ENCODE peak calls at places on chromosomes 4 and X, in nine cellular contexts. D is fibroblast of the aortic adventitia; J is Peyer's patch; Y is GM12864; C is upper lobe of right lung; G is WERI-Rb-1; Z is CD4-positive, alpha-beta T cell; F is pancreas; T is AG09309. N is an unnamed sample.

GRCh38 chrX:115259238-115259875 is 25.5 kb upstream of the LRCH2 start:
- DNase-seq in J (no peak), Z (no peak), C (no peak), D (peak), G (peak), F (no peak), T (peak), Y (no peak), N (no peak)

GRCh38 chr4:150173854-150174398 is 95.7 kb downstream of the DCLK2 start:
- DNase-seq in T (no peak), J (no peak), Y (no peak), G (no peak), D (no peak), Z (no peak), F (no peak), C (no peak), N (no peak)

GRCh38 chr4:184845367-184846011 is 19.7 kb upstream of the ACSL1 start:
- DNase-seq in G (no peak), Z (no peak), D (peak), C (no peak), J (no peak), Y (no peak), F (no peak), T (peak), N (no peak)

GRCh38 chr4:124640037-124640730 is 72.3 kb downstream of the ANKRD50 start:
- DNase-seq in C (no peak), F (peak), T (peak), Z (no peak), D (peak), J (no peak), G (no peak), Y (no peak), N (no peak)

GRCh38 chr4:111806331-111806730 is 338.9 kb upstream of the FAM241A start:
- DNase-seq in D (no peak), Y (no peak), F (no peak), C (no peak), J (peak), T (no peak), Z (no peak), G (peak), N (no peak)

GRCh38 chrX:6778547-6779231 is 243.8 kb upstream of the VCX3A start:
- DNase-seq in J (no peak), T (no peak), D (no peak), C (no peak), F (peak), G (no peak), Z (no peak), Y (no peak), N (no peak)

GRCh38 chrX:71536285-71536684 is 3.4 kb downstream of the OGT start:
- DNase-seq in C (no peak), F (no peak), T (no peak), J (no peak), Y (no peak), D (no peak), G (no peak), Z (no peak), N (no peak)

GRCh38 chrX:23756165-23756564 is 13.1 kb upstream of the ACOT9 start:
- DNase-seq in G (peak), J (peak), Z (peak), F (peak), T (no peak), D (peak), C (no peak), Y (peak), N (peak)

GRCh38 chr4:1414831-1415680 is 8.8 kb upstream of the NKX1-1 start:
- DNase-seq in F (no peak), T (no peak), Z (no peak), J (peak), G (peak), D (no peak), Y (no peak), C (peak), N (peak)

GRCh38 chrX:132412208-132412607 is 76.6 kb downstream of the MBNL3 start:
- DNase-seq in D (no peak), Z (no peak), T (no peak), J (no peak), C (no peak), G (no peak), F (no peak), Y (no peak), N (no peak)

GRCh38 chr4:176814770-176815169 is 22.0 kb upstream of the VEGFC start:
- DNase-seq in F (no peak), G (no peak), Z (no peak), C (no peak), Y (no peak), T (peak), D (peak), J (no peak), N (no peak)

GRCh38 chr4:78171482-78171881 is 114.4 kb downstream of the FRAS1 start:
- DNase-seq in D (no peak), Z (no peak), G (peak), J (no peak), C (no peak), Y (no peak), T (no peak), F (no peak), N (no peak)

GRCh38 chrX:72716766-72717165 is 2.7 kb upstream of the PHKA1 start:
- DNase-seq in Z (no peak), J (no peak), C (no peak), D (peak), Y (no peak), G (no peak), T (no peak), F (peak), N (no peak)

GRCh38 chrX:51608071-51608470 is 10.6 kb downstream of the CENPVL3 start:
- DNase-seq in T (peak), Z (no peak), Y (no peak), F (no peak), C (no peak), J (no peak), G (no peak), D (peak), N (no peak)

GRCh38 chr4:83858121-83858520 is 322.2 kb downstream of the GPAT3 start:
- DNase-seq in Y (no peak), G (no peak), D (no peak), T (no peak), C (no peak), F (no peak), Z (no peak), J (no peak), N (no peak)

GRCh38 chr4:74038161-74039064 is at the start of gene CXCL3:
- DNase-seq in Z (no peak), D (peak), T (no peak), Y (no peak), J (peak), F (peak), G (peak), C (peak), N (peak)
- TF ChIP-seq CTCF in Z (no peak), D (peak), T (peak), Y (peak), J (no peak), F (peak), G (peak), C (peak), N (peak)

GRCh38 chrX:129462707-129463106 is 60.6 kb downstream of the SMARCA1 start:
- DNase-seq in C (no peak), T (no peak), Y (no peak), J (no peak), F (no peak), G (no peak), Z (no peak), D (no peak), N (no peak)
- TF ChIP-seq CTCF in C (no peak), T (no peak), Y (no peak), J (no peak), F (no peak), G (no peak), Z (no peak), D (peak), N (no peak)

DNA sequence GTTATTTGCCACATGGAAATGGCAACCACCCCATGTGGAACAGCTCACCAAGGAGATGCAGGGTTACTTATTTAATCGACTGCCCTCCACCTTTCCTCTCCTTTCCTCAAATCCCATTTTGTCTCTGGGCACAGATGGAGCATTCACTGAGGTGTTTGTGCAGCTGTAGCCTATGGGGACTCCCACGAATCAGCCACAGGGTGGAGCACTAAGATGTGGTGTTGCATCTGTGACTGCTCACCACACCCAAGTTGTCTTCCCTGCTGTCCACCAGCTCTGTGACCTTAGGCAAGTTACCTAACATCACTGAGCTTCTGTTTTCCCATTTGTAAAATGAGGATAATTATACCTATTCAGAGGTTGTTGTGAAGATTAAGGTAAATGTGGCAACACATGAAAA is 252.4 kb upstream of the CPEB2 start:
- DNase-seq in C (peak), G (peak), F (peak), Y (no peak), J (no peak), D (peak), Z (no peak), T (no peak), N (no peak)
- TF ChIP-seq CTCF in C (peak), G (peak), F (no peak), Y (peak), J (no peak), D (peak), Z (peak), T (peak), N (no peak)

DNA sequence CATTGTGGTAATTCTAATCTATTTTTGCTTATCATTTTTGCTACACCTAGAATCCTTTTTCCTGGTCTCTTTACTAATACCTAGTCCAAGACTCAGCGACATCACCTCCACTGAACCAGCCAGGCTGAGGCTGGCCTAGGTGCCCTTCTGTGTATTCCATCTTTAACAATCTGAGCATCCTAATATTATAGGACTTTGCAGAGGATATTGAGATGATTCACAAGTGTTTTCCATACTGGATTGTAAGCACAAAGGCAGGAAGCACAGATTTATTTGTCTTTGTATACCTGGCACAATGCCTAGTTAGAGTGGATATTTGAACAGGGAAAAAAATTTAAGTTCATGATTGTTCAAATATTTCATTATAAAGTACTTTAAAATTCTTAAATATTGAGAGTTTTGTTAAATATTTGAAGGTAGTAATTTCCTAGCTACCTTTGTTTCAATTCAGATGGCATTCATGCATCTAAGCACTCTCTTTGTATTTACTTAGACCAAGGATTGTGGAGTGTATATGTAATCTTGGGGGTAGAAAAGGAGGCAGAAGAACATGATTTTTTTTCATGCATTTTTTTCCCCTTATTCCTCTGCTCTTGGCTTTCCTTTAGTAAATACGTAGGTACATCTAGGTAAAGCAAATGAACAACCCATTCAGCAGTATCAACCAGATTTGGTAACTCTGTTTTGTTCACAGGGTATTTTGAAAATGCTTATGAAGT is 18.4 kb downstream of the SMARCA5 start:
- DNase-seq in F (no peak), T (no peak), C (no peak), J (no peak), Z (no peak), D (peak), Y (no peak), G (no peak), N (no peak)
- TF ChIP-seq CTCF in F (no peak), T (no peak), C (no peak), J (no peak), Z (no peak), D (no peak), Y (no peak), G (no peak), N (no peak)

GRCh38 chr4:146161243-146161642 is 14.3 kb upstream of the LSM6 start:
- DNase-seq in D (no peak), G (no peak), C (no peak), F (no peak), T (no peak), J (no peak), Z (no peak), Y (no peak), N (no peak)

DNA sequence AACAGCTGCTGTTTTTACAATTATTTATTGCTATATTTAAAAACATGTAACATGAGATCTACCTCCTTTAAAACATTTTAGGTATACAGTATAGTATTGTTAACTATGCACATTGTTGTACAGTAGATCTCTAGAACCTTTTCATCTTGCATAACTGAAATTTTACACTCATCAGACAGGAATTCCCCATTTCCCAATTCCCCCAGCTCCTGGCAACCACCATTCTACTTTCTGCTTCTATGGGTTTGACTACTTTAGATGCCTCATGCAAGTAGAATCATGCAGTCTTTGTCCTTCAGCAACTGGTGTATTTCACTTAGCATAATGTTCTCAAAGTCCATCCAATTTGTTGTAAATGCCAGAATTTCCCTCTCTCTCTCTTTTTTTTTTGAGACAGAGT is 9.7 kb upstream of the LSM6 start:
- DNase-seq in Y (no peak), G (no peak), T (peak), D (peak), F (no peak), J (no peak), Z (no peak), C (no peak), N (no peak)
- TF ChIP-seq CTCF in Y (no peak), G (no peak), T (no peak), D (no peak), F (no peak), J (no peak), Z (no peak), C (no peak), N (no peak)

N was measured in CD14-positive monocyte.